ENCODE peak calls at places on chromosomes 11 and 22, in ten cellular contexts. M, W, B, H, L, Y, U, K, X and I are unnamed samples.

GRCh38 chr22:46245515-46245914 is 4.6 kb downstream of the CDPF1 start:
- DNase-seq in M (peak), W (no peak), B (no peak), H (no peak), L (peak), Y (no peak), U (no peak), K (no peak), X (peak), I (no peak)

GRCh38 chr11:113593698-113594308 is 112.3 kb downstream of the TMPRSS5 start:
- DNase-seq in M (no peak), W (no peak), B (no peak), H (no peak), L (peak), Y (no peak), U (no peak), K (no peak), X (no peak), I (no peak)

GRCh38 chr11:59607703-59608454 is 7.7 kb downstream of the OSBP start:
- DNase-seq in M (no peak), W (no peak), B (no peak), H (no peak), L (no peak), Y (no peak), U (no peak), K (no peak), X (no peak), I (no peak)

GRCh38 chr11:60880635-60881282 is 13.4 kb downstream of the ZP1 start:
- DNase-seq in M (peak), W (no peak), B (no peak), H (no peak), L (no peak), Y (no peak), U (no peak), K (no peak), X (peak), I (no peak)

GRCh38 chr11:69700278-69701140 is 3.3 kb downstream of the FGF19 start:
- DNase-seq in M (no peak), W (no peak), B (no peak), H (no peak), L (peak), Y (no peak), U (peak), K (no peak), X (no peak), I (no peak)

GRCh38 chr11:64444838-64445441 is 86.0 kb downstream of the RPS6KA4 start:
- DNase-seq in M (no peak), W (no peak), B (no peak), H (no peak), L (peak), Y (no peak), U (peak), K (no peak), X (no peak), I (no peak)

GRCh38 chr22:27032121-27032761 is 374.9 kb downstream of the MIAT start:
- DNase-seq in M (peak), W (no peak), B (no peak), H (peak), L (peak), Y (no peak), U (no peak), K (peak), X (no peak), I (no peak)

GRCh38 chr11:8263109-8263768 is 439 bp downstream of the LMO1 start:
- DNase-seq in M (no peak), W (no peak), B (no peak), H (no peak), L (no peak), Y (no peak), U (peak), K (no peak), X (peak), I (no peak)

GRCh38 chr11:108818971-108819370 is 154.1 kb downstream of the DDX10 start:
- DNase-seq in M (no peak), W (no peak), B (no peak), H (no peak), L (no peak), Y (no peak), U (no peak), K (no peak), X (no peak), I (no peak)

GRCh38 chr22:35628732-35629131 is 11.6 kb upstream of the MB start:
- DNase-seq in M (no peak), W (no peak), B (no peak), H (no peak), L (no peak), Y (no peak), U (no peak), K (no peak), X (no peak), I (no peak)

GRCh38 chr11:65854871-65855837 is 2.8 kb downstream of the CFL1 start:
- DNase-seq in M (no peak), W (no peak), B (no peak), H (no peak), L (no peak), Y (no peak), U (no peak), K (peak), X (no peak), I (no peak)